ENCODE peak calls at places on chromosomes 7 and 10, in five cellular contexts. D, W, V, R and T are unnamed samples.

GRCh38 chr10:52906046-52906445 is 133.5 kb upstream of the MBL2 start:
- DNase-seq in V (no peak), D (no peak), R (no peak), W (no peak), T (no peak)

GRCh38 chr10:110918633-110919348 is at the start of gene BBIP1:
- DNase-seq in D (no peak), V (peak), W (peak), R (peak), T (peak)

GRCh38 chr7:133742709-133743538 is 384.2 kb upstream of the LRGUK start:
- DNase-seq in R (peak), W (peak), D (no peak), V (no peak), T (peak)

GRCh38 chr7:41915861-41916260 is 213.0 kb upstream of the INHBA start:
- DNase-seq in W (no peak), D (no peak), R (no peak), V (no peak), T (peak)

GRCh38 chr10:11010582-11010981 is 7.1 kb upstream of the CELF2 start:
- DNase-seq in R (no peak), D (no peak), V (no peak), W (no peak), T (no peak)

GRCh38 chr7:155945670-155946325 is 133.5 kb upstream of the SHH start:
- DNase-seq in V (no peak), D (no peak), W (no peak), R (no peak), T (no peak)

GRCh38 chr10:119658274-119658673 is 7.1 kb downstream of the BAG3 start:
- DNase-seq in W (peak), D (peak), V (peak), R (peak), T (peak)

GRCh38 chr10:101091546-101092290 is 29.9 kb downstream of the KAZALD1 start:
- DNase-seq in D (no peak), R (no peak), W (no peak), V (no peak), T (peak)

GRCh38 chr10:61901829-61902447 is 439 bp downstream of the ARID5B start:
- DNase-seq in R (no peak), W (no peak), V (peak), D (peak), T (peak)

GRCh38 chr7:75532639-75533038 is 40.5 kb downstream of the SPDYE5 start:
- DNase-seq in W (no peak), D (no peak), V (no peak), R (no peak), T (no peak)

GRCh38 chr10:5958077-5958476 is 19.3 kb downstream of the IL15RA start:
- DNase-seq in V (peak), W (peak), D (no peak), R (peak), T (peak)

GRCh38 chr7:38306914-38307313 is 33.5 kb upstream of the TARP start:
- DNase-seq in W (no peak), D (no peak), V (no peak), R (no peak), T (no peak)

GRCh38 chr7:111168182-111168581 is 77.3 kb downstream of the LRRN3 start:
- DNase-seq in W (peak), R (peak), D (no peak), V (peak), T (peak)

GRCh38 chr7:90210925-90211324 is 615 bp upstream of the STEAP2 start:
- DNase-seq in D (peak), V (no peak), W (no peak), R (no peak), T (no peak)

GRCh38 chr10:103847909-103848468 is 7.4 kb downstream of the SH3PXD2A start:
- DNase-seq in V (no peak), W (no peak), D (no peak), R (no peak), T (no peak)

GRCh38 chr10:95864906-95865813 is 42.6 kb upstream of the CC2D2B start:
- DNase-seq in R (peak), W (peak), V (peak), D (no peak), T (peak)

GRCh38 chr10:42490368-42490767 is 148.0 kb downstream of the ZNF33B start:
- DNase-seq in V (no peak), W (no peak), D (no peak), R (no peak), T (no peak)

GRCh38 chr10:69936091-69936490 is 116.6 kb upstream of the MACROH2A2 start:
- DNase-seq in D (no peak), V (no peak), W (no peak), R (no peak), T (peak)

GRCh38 chr7:27229448-27229847 is 13.2 kb upstream of the EVX1 start:
- DNase-seq in V (no peak), R (no peak), D (no peak), W (no peak), T (no peak)

DNA sequence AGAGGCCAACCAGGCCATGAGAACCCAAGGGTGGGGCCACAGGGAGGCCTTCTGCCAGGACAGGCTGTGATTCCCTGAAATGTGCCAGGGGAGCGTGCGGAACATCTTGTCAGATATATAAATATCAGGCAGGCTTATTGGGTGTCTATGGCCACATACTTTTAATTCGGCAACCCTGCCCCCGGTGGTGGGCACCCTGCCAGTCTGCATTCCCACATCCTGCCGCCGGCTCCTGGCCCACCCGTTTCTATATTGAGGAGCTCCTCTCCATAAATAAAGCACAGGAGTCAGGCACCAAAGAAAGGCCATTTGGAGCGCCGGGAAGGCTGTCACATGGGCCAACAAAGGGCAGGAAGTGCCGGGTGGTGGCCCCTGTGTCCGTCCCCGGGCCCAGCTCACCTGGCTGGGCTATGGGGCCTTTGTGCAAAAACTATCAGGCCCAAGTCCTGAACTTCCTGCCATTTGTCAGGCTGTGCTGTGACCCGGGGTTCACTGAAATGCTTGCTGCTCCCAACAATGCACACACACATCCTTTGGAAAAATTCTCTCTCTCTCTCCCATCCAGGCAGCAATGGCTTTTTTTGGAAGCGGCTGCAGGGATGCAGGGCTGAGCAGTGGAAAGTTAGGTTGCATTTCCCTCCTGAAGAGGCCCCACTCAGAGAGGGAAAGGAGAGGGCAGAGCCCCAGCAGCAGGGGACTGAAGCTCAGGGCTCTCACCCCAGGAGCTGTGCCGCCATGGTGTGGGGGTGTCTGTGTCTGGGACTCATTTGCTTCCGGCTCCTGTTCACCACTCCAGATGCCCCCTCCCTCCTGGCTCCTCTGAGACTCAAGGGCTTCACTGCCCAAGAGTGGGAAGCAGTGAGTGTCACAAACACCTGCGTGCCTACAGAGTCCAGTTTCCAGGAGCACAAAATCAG is 25.1 kb upstream of the PODXL start:
- DNase-seq in W (peak), D (peak), V (no peak), R (no peak), T (no peak)
- TF ChIP-seq CTCF in W (peak), D (peak), V (no peak), R (no peak), T (no peak)

DNA sequence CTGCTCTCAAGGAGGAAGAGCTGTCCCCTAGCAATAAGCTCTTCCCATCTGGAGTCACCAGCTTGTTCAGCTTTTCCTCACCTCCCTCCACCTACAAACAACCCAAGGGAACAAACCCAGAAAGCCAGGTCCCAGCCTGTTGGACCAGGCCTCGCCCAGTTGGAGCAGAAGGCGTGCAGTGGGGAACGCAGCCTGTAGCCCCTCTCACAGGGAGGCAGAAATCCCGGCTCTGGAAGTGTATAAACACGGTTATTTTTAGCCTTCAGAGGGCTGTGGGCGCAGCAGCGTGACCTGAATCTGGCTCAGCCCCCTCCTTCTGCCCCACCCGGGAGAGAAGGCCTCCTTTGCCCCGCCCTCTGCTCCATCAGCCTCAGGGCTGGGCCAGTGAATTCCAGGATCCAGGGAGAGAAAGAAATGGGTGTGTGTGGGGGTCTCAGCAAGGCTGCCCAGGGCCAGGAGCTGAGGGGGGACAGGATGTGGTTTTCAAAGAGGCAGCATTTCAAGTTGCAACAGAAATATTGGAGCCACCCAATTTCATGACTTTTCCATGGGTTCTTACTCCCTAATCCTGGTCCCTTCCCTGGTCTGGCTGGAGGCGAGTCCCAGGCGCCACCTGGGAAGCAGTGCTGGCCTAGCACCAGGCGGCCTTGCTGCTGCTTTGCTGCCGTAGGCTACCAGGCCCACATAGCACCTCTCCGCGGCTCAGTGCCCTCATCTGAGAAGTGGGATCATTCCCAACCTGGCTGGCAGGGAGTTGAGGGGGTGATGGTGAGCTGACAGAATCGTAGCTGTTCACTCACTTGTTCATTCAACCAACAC is 33.5 kb downstream of the ZMIZ1 start:
- DNase-seq in V (peak), W (peak), D (no peak), R (no peak), T (peak)
- TF ChIP-seq CTCF in V (no peak), W (no peak), D (peak), R (peak), T (no peak)

DNA sequence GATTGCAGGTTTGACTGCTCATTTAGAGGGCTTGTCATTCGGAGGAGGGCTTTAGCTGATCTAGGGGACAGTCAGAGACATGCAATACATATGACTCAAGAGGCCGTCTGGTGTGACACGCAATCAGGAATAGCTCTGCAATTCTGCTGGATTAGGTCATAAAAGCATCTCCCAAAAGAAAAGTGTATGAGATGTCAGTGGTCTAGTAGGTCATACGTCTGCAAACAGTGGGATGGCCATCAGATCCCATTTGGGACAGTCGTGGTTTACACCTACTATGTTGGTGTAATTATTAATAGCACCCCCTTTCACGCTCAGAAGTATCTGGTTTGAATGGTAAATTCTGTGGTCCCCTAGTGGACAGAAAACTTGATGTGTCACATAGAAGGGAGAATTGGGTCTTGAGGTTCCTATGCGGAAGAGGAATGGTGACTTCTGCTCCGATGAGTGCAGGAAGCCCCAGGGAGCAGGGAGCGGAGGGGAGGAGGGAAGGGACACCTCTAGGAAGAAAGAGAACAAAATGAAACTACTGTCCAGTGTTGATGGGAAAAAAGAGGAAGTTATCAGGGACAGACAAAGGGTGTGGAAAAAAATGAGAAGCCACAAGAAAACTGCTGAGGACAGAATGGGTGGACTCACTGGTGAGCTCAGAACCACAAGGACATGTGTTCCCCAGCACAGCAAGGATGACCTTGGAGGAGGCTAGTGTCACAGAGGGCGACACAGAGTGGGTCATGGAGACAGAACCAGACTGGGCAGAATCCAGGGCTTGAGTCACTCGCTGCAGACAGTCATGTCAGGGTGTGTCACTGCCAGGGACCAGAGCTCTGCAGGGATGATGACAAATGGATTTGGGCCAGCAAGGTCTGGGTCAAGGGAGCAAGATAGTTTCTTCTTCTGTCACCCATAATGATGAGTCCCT is 59.9 kb downstream of the MAP3K8 start:
- DNase-seq in V (peak), W (peak), D (no peak), R (no peak), T (peak)
- TF ChIP-seq CTCF in V (no peak), W (no peak), D (no peak), R (no peak), T (no peak)

GRCh38 chr7:128402346-128402745 is 7.4 kb downstream of the IMPDH1 start:
- DNase-seq in R (no peak), W (no peak), D (no peak), V (no peak), T (no peak)

GRCh38 chr7:128405345-128406146 is 4.2 kb downstream of the IMPDH1 start:
- DNase-seq in V (no peak), W (peak), R (no peak), D (peak), T (peak)

GRCh38 chr7:128404826-128405344 is 4.9 kb downstream of the IMPDH1 start:
- DNase-seq in D (no peak), W (peak), V (no peak), R (no peak), T (peak)

GRCh38 chr7:128404143-128404681 is 5.6 kb downstream of the IMPDH1 start:
- DNase-seq in R (no peak), D (no peak), V (no peak), W (no peak), T (no peak)

DNA sequence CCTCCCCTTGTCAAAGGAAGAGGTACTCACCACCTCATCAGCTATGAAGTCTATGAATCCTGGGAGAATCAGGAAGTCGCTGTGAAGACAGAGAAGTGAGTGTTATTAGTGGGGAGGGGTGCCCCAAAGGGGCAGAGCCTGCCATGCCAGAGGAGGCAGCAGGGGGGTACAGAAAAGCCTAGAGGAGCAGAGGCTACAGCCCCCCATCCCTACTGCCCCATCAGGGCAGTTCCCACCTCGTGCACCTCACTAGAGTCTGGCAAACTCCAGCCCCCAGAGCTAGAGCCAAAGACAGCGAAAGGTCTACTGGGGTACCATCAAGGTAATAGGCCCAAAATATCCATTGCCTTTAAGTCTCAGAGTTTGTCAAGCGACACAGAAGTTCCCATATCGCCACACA is 6.1 kb downstream of the IMPDH1 start:
- DNase-seq in W (no peak), D (no peak), V (no peak), R (no peak), T (no peak)
- TF ChIP-seq CTCF in W (no peak), D (no peak), V (no peak), R (no peak), T (no peak)

GRCh38 chr10:23358357-23358756 is 13.8 kb upstream of the C10orf67 start:
- DNase-seq in R (no peak), W (no peak), V (no peak), D (no peak), T (peak)
- TF ChIP-seq CTCF in R (peak), W (peak), V (peak), D (no peak), T (peak)

GRCh38 chr10:13206546-13207443 is 27.4 kb downstream of the UCMA start:
- DNase-seq in V (peak), R (peak), W (peak), D (no peak), T (peak)
- TF ChIP-seq CTCF in V (peak), R (peak), W (peak), D (peak), T (peak)

DNA sequence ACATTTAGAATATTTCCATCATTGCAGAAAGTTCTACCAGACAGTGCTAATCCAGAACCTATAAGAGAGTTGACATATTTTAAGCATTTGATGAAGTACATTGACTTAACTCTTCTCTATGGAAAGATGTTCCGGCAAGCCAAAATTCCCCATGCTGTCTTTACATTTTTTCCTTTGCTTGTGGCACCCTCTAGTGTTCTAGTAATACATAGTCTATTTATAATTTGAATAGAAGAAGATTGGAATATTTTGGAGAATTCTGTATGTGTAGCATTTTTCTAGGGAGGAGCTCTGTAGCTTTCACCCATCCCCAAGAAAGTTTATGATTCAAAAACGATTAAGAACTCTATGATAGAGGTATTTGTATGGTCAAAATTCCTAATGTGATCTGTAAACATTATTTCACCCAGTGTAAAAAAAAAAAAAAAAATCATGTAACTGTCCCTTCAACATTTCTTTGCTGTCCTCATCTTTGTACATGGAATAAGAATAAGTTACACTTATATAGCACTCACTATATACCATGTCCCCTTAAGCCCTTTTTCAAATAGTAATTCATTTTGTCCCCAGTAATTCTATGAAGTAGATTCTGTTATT is 33.2 kb downstream of the NRF1 start:
- DNase-seq in R (peak), D (no peak), W (peak), V (peak), T (peak)
- TF ChIP-seq CTCF in R (peak), D (peak), W (peak), V (peak), T (peak)